ENCODE peak calls at places on chromosomes 12 and 14, in five cellular contexts. V, Y, P, R and C are unnamed samples. For H3K4me1, the result is how much of the 10 kb centered on the place peaks cover.

GRCh38 chr14:21070610-21071224 is 613 bp downstream of the ARHGEF40 start:
- DNase-seq in P (peak), R (peak), V (peak), Y (peak), C (peak)

GRCh38 chr14:98120831-98121464 is 1151.0 kb downstream of the BCL11B start:
- DNase-seq in R (no peak), Y (no peak), P (no peak), V (no peak), C (no peak)

GRCh38 chr12:83514372-83514771 is 827.7 kb downstream of the TMTC2 start:
- DNase-seq in R (no peak), P (no peak), Y (no peak), V (no peak), C (no peak)

GRCh38 chr12:7695159-7695930 is at the start of gene GDF3:
- DNase-seq in Y (no peak), R (no peak), V (peak), P (no peak), C (peak)

GRCh38 chr12:9872743-9873142 is 3.6 kb upstream of the CLEC2B start:
- DNase-seq in P (no peak), V (no peak), R (no peak), Y (no peak), C (no peak)

GRCh38 chr14:38536376-38537038 is 280.6 kb upstream of the CLEC14A start:
- DNase-seq in R (no peak), V (no peak), P (no peak), Y (peak), C (peak)

GRCh38 chr12:51863921-51864700 is 15.6 kb upstream of the FIGNL2 start:
- DNase-seq in R (no peak), V (no peak), P (peak), Y (no peak), C (peak)

GRCh38 chr14:72745546-72745945 is 148.4 kb downstream of the DPF3 start:
- DNase-seq in P (no peak), R (no peak), V (no peak), Y (peak), C (peak)

GRCh38 chr12:40921563-40922163 is 229.4 kb downstream of the CNTN1 start:
- DNase-seq in Y (peak), V (no peak), R (no peak), P (no peak), C (peak)

GRCh38 chr14:89740241-89740640 is 214.3 kb downstream of the EFCAB11 start:
- DNase-seq in P (no peak), Y (no peak), V (no peak), R (no peak), C (no peak)

GRCh38 chr12:53046655-53047220 is 3.1 kb upstream of the TNS2 start:
- DNase-seq in V (peak), R (peak), P (peak), Y (peak), C (peak)

GRCh38 chr12:102811125-102811737 is 105.8 kb downstream of the PAH start:
- DNase-seq in R (no peak), P (no peak), Y (no peak), V (no peak), C (peak)

GRCh38 chr12:81021834-81022233 is 56.0 kb upstream of the ACSS3 start:
- DNase-seq in V (no peak), R (no peak), Y (no peak), P (no peak), C (no peak)

GRCh38 chr12:18813753-18814152 is 75.8 kb downstream of the CAPZA3 start:
- DNase-seq in R (no peak), Y (no peak), P (no peak), V (no peak), C (no peak)

GRCh38 chr12:76024942-76025600 is 6.5 kb downstream of the PHLDA1 start:
- DNase-seq in Y (peak), P (no peak), R (no peak), V (no peak), C (peak)

GRCh38 chr14:71985538-71986234 is 53.5 kb downstream of the RGS6 start:
- DNase-seq in P (no peak), Y (no peak), V (no peak), R (no peak), C (no peak)

GRCh38 chr14:35480119-35480769 is 53.7 kb upstream of the INSM2 start:
- DNase-seq in V (no peak), Y (peak), R (no peak), P (no peak), C (peak)

GRCh38 chr12:130070017-130070653 is 92.1 kb upstream of the FZD10 start:
- DNase-seq in Y (no peak), V (peak), P (no peak), R (no peak), C (no peak)

GRCh38 chr12:93702707-93703305 is 25.6 kb downstream of the CRADD start:
- DNase-seq in V (no peak), Y (no peak), R (no peak), P (no peak), C (peak)

GRCh38 chr14:36506732-36507614 is 13.1 kb downstream of the NKX2-1 start:
- DNase-seq in R (no peak), Y (no peak), P (no peak), V (no peak), C (no peak)

GRCh38 chr12:40086471-40086870 is 19.4 kb downstream of the SLC2A13 start:
- DNase-seq in V (no peak), R (no peak), P (no peak), Y (no peak), C (no peak)

GRCh38 chr12:112905451-112906089 is 1.2 kb upstream of the OAS1 start:
- DNase-seq in P (no peak), V (no peak), Y (no peak), R (no peak), C (peak)

GRCh38 chr14:99271951-99272668 is at the start of gene BCL11B:
- DNase-seq in V (peak), P (peak), Y (peak), R (peak), C (peak)

GRCh38 chr14:53237488-53237887 is 84.4 kb upstream of the DDHD1 start:
- DNase-seq in Y (no peak), P (no peak), V (no peak), R (no peak), C (no peak)

GRCh38 chr14:53228966-53229365 is 75.8 kb upstream of the DDHD1 start:
- DNase-seq in P (no peak), V (no peak), Y (no peak), R (no peak), C (no peak)

GRCh38 chr14:53231166-53231565 is 78.0 kb upstream of the DDHD1 start:
- DNase-seq in Y (no peak), P (no peak), R (no peak), V (no peak), C (no peak)

GRCh38 chr14:53236708-53237107 is 83.6 kb upstream of the DDHD1 start:
- DNase-seq in P (no peak), R (no peak), V (no peak), Y (no peak), C (no peak)

GRCh38 chr14:53233399-53233798 is 80.3 kb upstream of the DDHD1 start:
- DNase-seq in Y (no peak), P (no peak), V (no peak), R (no peak), C (no peak)
- H3K4me1 ChIP-seq in Y (under half), P (under half), V (under half), R (under half), C (under half)

GRCh38 chr14:68208218-68208617 is 388.6 kb downstream of the RAD51B start:
- DNase-seq in V (no peak), P (no peak), R (no peak), Y (no peak), C (peak)

GRCh38 chr14:68211886-68212285 is 392.3 kb downstream of the RAD51B start:
- DNase-seq in P (no peak), R (no peak), Y (no peak), V (no peak), C (no peak)

GRCh38 chr14:68208726-68209125 is 389.1 kb downstream of the RAD51B start:
- DNase-seq in Y (no peak), R (no peak), P (no peak), V (no peak), C (no peak)

GRCh38 chr14:68211421-68211820 is 391.8 kb downstream of the RAD51B start:
- DNase-seq in R (no peak), V (no peak), P (no peak), Y (no peak), C (peak)

DNA sequence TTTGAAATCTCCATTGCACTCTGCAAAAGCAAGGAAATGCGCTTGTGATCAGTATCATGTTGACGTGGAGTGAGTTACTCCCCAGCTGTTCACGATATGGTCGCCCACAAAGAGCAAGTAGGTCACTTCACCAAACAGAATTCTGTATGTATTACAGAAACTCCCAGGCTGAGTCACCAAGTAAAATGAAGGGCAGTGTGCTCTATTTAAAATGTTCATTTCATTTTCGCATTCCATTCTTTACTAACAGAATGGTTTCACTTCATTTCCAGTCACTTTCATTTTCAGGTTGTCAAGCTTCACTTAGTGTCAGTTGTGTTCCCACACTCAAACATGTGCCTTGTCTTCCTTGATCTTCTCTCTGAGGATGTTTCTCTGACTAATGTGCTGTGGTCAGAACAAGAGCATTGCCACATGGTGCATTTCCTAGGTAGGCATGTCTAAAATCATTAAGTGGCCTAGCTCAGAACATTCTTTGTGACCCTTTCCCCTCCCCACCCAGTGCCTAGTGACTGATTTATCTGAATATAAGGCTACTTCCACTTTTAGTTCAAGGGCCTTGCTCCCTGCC is 391.2 kb downstream of the RAD51B start:
- DNase-seq in V (peak), Y (peak), P (peak), R (no peak), C (peak)
- H3K4me3 ChIP-seq in V (no peak), Y (peak), P (peak), R (no peak), C (peak)

GRCh38 chr14:61064866-61065265 is 83.8 kb downstream of the SLC38A6 start:
- DNase-seq in Y (no peak), R (no peak), P (no peak), V (no peak), C (no peak)
- H3K4me1 ChIP-seq in Y (under half), R (under half), P (under half), V (under half), C (under half)

GRCh38 chr14:56580317-56580711 is 716 bp downstream of the TMEM260 start:
- DNase-seq in V (no peak), Y (no peak), P (no peak), R (no peak), C (no peak)

GRCh38 chr14:56585461-56586084 is 6.0 kb downstream of the TMEM260 start:
- DNase-seq in R (no peak), V (no peak), P (no peak), Y (no peak), C (no peak)

GRCh38 chr14:56579345-56580316 is at the start of gene TMEM260:
- DNase-seq in Y (peak), V (peak), P (peak), R (peak), C (peak)

DNA sequence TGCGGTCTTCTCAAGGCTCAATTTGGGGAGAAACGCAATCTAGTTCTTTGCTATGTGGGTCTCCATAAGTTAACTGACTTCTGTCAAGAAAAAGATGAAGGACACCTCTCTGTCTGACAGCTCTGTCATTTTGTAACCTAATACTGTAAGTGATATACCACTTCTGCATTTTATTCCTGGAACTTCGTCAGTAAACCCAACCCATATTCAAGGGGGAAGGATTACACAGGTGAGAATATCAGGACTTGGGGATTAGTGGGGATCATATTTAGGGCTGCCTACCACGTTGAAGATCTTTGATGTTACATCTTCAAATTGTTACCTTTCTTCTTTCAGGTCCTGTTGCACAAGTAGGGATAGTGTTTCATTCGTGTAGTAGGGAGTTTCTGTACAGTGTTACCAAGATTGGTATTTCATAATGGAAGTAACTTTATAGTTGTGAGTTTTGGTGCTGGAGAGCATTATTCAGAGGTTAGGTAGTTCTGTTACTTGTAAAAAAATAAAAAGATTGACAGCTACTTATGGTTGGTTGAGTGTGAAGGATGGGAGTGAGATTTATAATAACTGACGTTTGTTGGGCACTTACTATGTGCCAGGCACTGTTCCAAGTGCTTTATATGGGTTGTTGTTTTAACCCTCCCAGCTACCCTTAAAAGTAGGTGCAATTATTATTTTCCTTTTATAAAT is 1.6 kb downstream of the TMEM260 start:
- DNase-seq in Y (no peak), P (no peak), V (no peak), R (no peak), C (peak)
- H3K4me3 ChIP-seq in Y (peak), P (peak), V (peak), R (no peak), C (peak)

GRCh38 chr12:49953961-49954835 is 3.7 kb downstream of the AQP2 start:
- DNase-seq in V (no peak), Y (no peak), P (no peak), R (no peak), C (no peak)

GRCh38 chr12:49956663-49957569 is 4.8 kb upstream of the AQP5 start:
- DNase-seq in P (no peak), Y (no peak), V (no peak), R (no peak), C (no peak)

GRCh38 chr12:49954863-49955830 is 4.6 kb downstream of the AQP2 start:
- DNase-seq in R (no peak), P (no peak), Y (no peak), V (no peak), C (peak)

GRCh38 chr12:49957570-49957967 is 4.1 kb upstream of the AQP5 start:
- DNase-seq in V (no peak), Y (no peak), P (no peak), R (no peak), C (no peak)

GRCh38 chr12:49955899-49956662 is 5.5 kb downstream of the AQP2 start:
- DNase-seq in R (no peak), Y (no peak), P (no peak), V (no peak), C (no peak)
- H3K4me1 ChIP-seq in R (under half), Y (under half), P (under half), V (under half), C (under half)

GRCh38 chr12:95225645-95226212 is 8.1 kb downstream of the VEZT start:
- DNase-seq in V (no peak), P (no peak), Y (no peak), R (no peak), C (no peak)
- H3K4me3 ChIP-seq in V (no peak), P (no peak), Y (no peak), R (no peak), C (no peak)

GRCh38 chr12:96211989-96212388 is 17.8 kb downstream of the ELK3 start:
- DNase-seq in R (no peak), Y (no peak), P (no peak), V (no peak), C (no peak)

GRCh38 chr12:96213869-96214268 is 19.7 kb downstream of the ELK3 start:
- DNase-seq in R (no peak), P (no peak), V (no peak), Y (no peak), C (no peak)

GRCh38 chr12:96215933-96216273 is 21.7 kb downstream of the ELK3 start:
- DNase-seq in Y (no peak), V (no peak), R (no peak), P (no peak), C (no peak)

GRCh38 chr12:96210376-96211055 is 16.3 kb downstream of the ELK3 start:
- DNase-seq in R (no peak), V (no peak), Y (no peak), P (no peak), C (no peak)

DNA sequence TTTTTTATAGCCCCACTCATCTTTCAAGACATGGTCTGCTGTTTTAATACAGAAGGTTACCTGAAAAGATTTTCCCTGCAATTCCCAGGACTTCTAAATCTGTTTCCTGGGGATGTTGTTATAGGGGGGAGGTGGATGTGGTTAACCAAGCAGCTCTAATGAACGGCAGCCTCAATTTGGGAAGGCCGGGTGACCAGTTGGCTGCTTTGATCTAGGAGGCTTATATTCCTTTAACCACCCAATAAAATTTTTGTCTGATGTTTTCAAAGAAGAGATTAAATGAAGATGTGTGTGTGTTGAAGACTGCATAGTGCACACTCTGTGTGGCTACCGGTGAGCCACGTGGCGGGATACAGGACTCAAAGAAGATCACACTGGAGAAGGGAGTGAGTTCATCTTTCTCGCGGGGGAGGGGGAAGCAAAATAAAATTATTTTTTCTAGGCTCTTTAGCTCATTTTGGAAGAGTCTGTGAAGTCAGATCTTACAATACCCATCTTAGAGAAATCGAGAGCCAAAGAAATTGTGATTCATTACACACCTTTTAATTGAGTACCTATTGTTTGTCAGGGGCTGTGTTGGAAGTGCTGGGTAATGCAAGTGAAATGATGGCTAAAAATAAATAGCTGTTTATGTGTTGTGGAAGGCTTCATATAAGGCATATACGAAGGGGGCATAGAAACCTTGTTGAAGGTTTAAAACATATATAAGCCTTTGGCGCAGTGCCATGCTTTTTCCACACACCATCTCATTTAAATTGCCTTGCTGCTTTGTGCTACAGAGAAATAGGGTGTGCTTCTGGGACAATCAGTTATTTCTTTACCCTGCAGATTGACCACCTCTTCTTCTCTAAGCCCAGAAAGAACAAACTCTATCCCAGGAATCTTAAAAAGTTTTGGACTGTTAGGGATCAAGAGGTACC is 18.5 kb downstream of the ELK3 start:
- DNase-seq in V (no peak), R (no peak), Y (no peak), P (no peak), C (no peak)
- H3K4me1 ChIP-seq in V (under half), R (under half), Y (under half), P (half or more), C (under half)

GRCh38 chr12:122848471-122849351 is 13.5 kb downstream of the HIP1R start:
- DNase-seq in P (peak), V (no peak), Y (no peak), R (peak), C (no peak)
- H3K4me3 ChIP-seq in P (no peak), V (no peak), Y (no peak), R (no peak), C (no peak)